ENCODE peak calls at places on chromosomes 13 and 19, in four cellular contexts. Q is left ventricle myocardium inferior, U is lung, T is BE2C. Z is an unnamed sample.

GRCh38 chr19:40442328-40443130 is 1.6 kb downstream of the SERTAD3 start:
- DNase-seq in Q (no peak), U (no peak), T (no peak), Z (no peak)

GRCh38 chr19:2188708-2189385 is 25.1 kb downstream of the DOT1L start:
- DNase-seq in T (no peak), U (no peak), Q (no peak), Z (no peak)

GRCh38 chr13:25232937-25233515 is 54.3 kb downstream of the MTMR6 start:
- DNase-seq in Q (no peak), T (no peak), U (no peak), Z (peak; percentile 26)

GRCh38 chr19:2724148-2724557 is 3.0 kb upstream of the DIRAS1 start:
- DNase-seq in U (no peak), T (peak; percentile 15), Q (no peak), Z (no peak)

GRCh38 chr19:18007939-18008673 is at the start of gene ARRDC2:
- DNase-seq in Q (peak; percentile 91), T (peak; percentile 94), U (peak; percentile 89), Z (peak; percentile 95)

GRCh38 chr13:46168341-46168740 is 13.6 kb downstream of the LCP1 start:
- DNase-seq in T (no peak), Q (no peak), U (no peak), Z (no peak)

GRCh38 chr13:105353654-105354053 is 1181.8 kb downstream of the EFNB2 start:
- DNase-seq in U (no peak), T (no peak), Q (no peak), Z (no peak)

GRCh38 chr13:70959376-70959775 is 851.1 kb upstream of the KLHL1 start:
- DNase-seq in Q (no peak), T (no peak), U (no peak), Z (no peak)

GRCh38 chr13:110134801-110135200 is 172.2 kb downstream of the COL4A1 start:
- DNase-seq in Q (no peak), U (no peak), T (no peak), Z (peak; percentile 54)

GRCh38 chr13:60482012-60482411 is 85.0 kb downstream of the TDRD3 start:
- DNase-seq in Q (no peak), T (no peak), U (no peak), Z (peak; percentile 9)

GRCh38 chr19:48629297-48629598 is 7.9 kb downstream of the DBP start:
- DNase-seq in Q (no peak), T (no peak), U (no peak), Z (no peak)

GRCh38 chr19:8592231-8593009 is 15.2 kb upstream of the MYO1F start:
- DNase-seq in Q (peak; percentile 95), U (peak; percentile 88), T (peak; percentile 91), Z (peak; percentile 98)

GRCh38 chr19:49581007-49581508 is at the start of gene PRRG2:
- DNase-seq in T (no peak), U (peak; percentile 57), Q (no peak), Z (no peak)

DNA sequence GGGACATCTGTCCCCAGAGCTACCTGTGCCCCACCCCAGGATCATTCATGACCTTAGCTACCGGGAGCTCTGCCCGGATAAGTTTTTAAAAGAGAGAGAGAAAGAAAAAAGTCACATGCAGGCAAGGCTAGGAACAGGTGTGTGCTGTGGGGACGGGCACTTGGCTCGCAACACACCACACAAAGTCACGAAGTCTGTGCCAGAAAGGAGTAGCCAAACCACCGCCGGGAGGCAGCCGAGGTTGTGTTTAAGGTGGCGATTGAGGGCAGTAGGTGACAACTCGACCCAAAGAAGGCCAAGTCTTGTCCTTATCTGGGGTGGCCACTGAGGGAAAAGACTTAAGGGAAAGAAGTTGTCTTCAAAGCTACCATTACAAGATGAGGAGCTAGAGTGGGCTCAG is 4.6 kb upstream of the TSHZ3 start:
- DNase-seq in U (no peak), T (no peak), Q (no peak), Z (no peak)
- TF ChIP-seq CTCF in U (no peak), T (no peak), Q (no peak), Z (no peak)

GRCh38 chr19:47239610-47240296 is 8.8 kb upstream of the BBC3 start:
- DNase-seq in T (peak; percentile 95), U (no peak), Q (peak; percentile 40), Z (peak; percentile 46)
- H3K4me3 ChIP-seq in T (peak overlapping the region; percentile 39), U (no peak overlapping the region), Q (peak overlapping the region; percentile 64), Z (peak overlapping the region; percentile 28)

DNA sequence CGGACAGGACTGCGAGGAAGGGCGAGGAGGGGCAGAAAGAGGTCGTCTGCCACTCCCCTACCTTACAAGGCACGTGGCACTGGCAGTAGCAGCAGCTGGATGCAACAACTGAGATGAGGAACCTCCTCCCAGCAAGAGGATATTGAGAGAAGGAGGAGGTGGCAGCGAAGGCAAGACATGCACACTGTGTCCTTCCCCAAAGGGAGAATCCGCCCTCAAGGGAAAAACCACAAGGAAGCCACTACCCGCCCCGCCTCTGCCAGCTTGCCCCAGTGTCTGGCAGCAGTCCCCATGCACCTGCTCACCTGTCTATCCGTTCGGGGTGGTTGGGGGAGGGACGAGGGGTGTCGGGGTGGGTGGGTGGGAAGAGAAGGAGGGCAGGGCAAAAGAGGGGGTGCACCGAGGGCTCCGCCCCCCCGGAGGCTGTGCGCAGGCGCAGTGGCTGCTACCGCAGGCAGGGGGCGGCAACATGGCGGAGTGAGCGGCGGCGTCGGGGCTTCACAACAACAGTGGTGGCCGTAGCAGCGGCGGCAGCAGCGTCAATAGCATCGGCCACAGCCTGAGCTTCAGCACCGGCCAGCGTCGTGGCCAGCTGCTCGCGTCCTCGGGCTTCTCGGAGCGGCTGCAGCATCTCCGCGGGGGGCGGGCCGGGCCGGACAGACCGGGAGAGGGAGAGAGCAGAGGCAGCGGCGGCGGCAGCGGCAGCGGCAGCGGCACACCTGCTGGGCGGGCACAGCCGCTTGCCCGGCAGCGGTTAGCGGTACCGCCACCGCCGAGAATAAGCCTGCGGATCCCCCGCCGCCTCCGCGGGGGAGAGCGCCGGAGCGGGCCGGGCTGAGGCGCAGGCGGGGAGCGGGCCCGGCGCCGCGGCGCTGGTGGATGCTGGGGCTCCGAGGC is at the start of gene NBEA:
- DNase-seq in U (peak; percentile 77), T (peak; percentile 85), Q (peak; percentile 77), Z (peak; percentile 57)
- TF ChIP-seq CTCF in U (no peak), T (peak; percentile 15), Q (peak; percentile 69), Z (peak; percentile 4)

GRCh38 chr19:47471733-47472457 is at the start of gene SLC8A2:
- DNase-seq in Q (peak; percentile 63), T (peak; percentile 85), U (no peak), Z (peak; percentile 77)
- H3K4me3 ChIP-seq in Q (peak within 1 kb of the TSS; percentile 38), T (peak within 1 kb of the TSS; percentile 57), U (no peak within 1 kb of the TSS), Z (no peak within 1 kb of the TSS)

DNA sequence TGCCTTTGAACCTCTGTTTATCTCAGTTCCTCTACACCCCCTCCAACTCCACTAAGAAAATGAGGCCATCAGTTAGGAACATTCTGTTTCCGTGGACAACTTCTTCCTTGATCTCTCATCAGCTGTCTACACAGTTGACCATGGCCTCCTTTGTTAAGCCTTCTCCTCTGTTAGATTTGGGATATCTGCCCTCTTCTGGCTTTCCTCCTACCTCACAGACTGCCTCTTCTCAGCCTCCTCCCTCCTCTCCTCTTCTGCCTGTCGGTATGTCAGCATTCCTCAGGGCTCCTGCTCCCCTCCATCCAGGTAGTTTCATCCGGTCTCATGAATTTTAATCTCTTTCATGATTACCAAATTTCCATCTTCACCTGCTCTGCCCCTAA is 454.9 kb downstream of the FOXO1 start:
- DNase-seq in U (no peak), Q (no peak), T (no peak), Z (no peak)
- TF ChIP-seq CTCF in U (no peak), Q (no peak), T (no peak), Z (no peak)

Z was measured in astrocyte of the spinal cord.